ENCODE peak calls at places on chromosomes 12 and 14, in ten cellular contexts. N, L, S, M, T, R, H, C, Z and J are unnamed samples.

GRCh38 chr14:32430326-32430725 is 101.2 kb downstream of the AKAP6 start:
- DNase-seq in N (peak; percentile 91), L (no peak), S (no peak), M (no peak), T (no peak), R (no peak), H (no peak), C (peak; percentile 69), Z (no peak), J (no peak)

GRCh38 chr12:59459966-59460365 is 135.9 kb upstream of the SLC16A7 start:
- DNase-seq in N (peak; percentile 20), L (no peak), S (no peak), M (no peak), T (no peak), R (no peak), H (no peak), C (peak; percentile 28), Z (no peak), J (no peak)

GRCh38 chr14:104135121-104135903 is 3.1 kb upstream of the KIF26A start:
- DNase-seq in N (no peak), L (peak; percentile 13), S (no peak), M (peak; percentile 42), T (peak; percentile 90), R (peak; percentile 33), H (peak; percentile 52), C (no peak), Z (no peak), J (peak; percentile 34)

GRCh38 chr12:52063986-52064649 is 5.7 kb upstream of the ATG101 start:
- DNase-seq in N (peak; percentile 92), L (peak; percentile 77), S (no peak), M (no peak), T (no peak), R (peak; percentile 89), H (no peak), C (peak; percentile 97), Z (peak; percentile 96), J (peak; percentile 78)

GRCh38 chr14:104107101-104107581 is 21.6 kb downstream of the ASPG start:
- DNase-seq in N (no peak), L (peak; percentile 6), S (no peak), M (peak; percentile 40), T (peak; percentile 44), R (no peak), H (no peak), C (no peak), Z (no peak), J (no peak)

GRCh38 chr14:23366163-23366921 is 1.4 kb upstream of the EFS start:
- DNase-seq in N (no peak), L (peak; percentile 72), S (no peak), M (no peak), T (peak; percentile 97), R (peak; percentile 78), H (peak; percentile 88), C (peak; percentile 72), Z (no peak), J (peak; percentile 83)

GRCh38 chr12:51855586-51856428 is 7.3 kb upstream of the FIGNL2 start:
- DNase-seq in N (no peak), L (peak; percentile 45), S (no peak), M (no peak), T (peak; percentile 95), R (peak; percentile 59), H (peak; percentile 59), C (peak; percentile 21), Z (no peak), J (no peak)

GRCh38 chr12:39692258-39692853 is 72.8 kb upstream of the ABCD2 start:
- DNase-seq in N (no peak), L (no peak), S (no peak), M (no peak), T (no peak), R (no peak), H (no peak), C (no peak), Z (no peak), J (no peak)

DNA sequence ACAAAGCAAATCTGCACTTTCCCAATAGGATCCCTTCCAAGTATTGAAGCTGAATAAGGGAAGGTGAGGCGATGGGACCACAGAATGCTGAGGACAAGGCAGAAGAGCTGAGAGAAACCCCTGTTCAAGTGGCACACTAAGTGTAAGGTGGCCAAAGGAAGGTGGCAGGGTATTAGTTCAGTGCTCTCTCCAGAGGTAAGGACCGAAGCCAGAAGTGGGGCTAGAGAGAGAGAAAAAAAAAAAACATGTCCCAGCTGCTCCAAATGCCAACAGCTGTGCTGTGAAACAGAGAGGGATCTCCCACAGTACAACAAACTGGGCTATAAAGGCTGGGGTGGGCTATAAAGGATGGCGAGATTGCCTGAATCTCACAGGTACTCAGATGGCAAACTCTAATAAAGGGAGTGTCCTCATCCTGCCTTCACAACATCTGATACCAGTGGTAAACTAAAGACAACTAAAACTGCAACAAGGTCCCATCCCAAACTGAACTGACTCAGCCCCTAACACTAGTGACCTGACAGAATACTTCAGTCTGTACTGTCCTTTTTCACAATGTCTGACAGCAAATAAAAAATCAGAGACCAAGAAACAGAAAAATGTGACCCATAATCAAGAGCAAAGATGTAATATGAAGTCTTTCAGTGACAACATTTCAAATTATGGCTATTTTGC is 47.9 kb downstream of the CDK17 start:
- DNase-seq in N (no peak), L (no peak), S (no peak), M (no peak), T (no peak), R (no peak), H (no peak), C (no peak), Z (no peak), J (no peak)
- H3K27ac ChIP-seq in N (no peak overlapping the region), L (no peak overlapping the region), S (no peak overlapping the region), M (no peak overlapping the region), T (no peak overlapping the region), R (no peak overlapping the region), H (no peak overlapping the region), C (no peak overlapping the region), Z (no peak overlapping the region), J (no peak overlapping the region)

GRCh38 chr12:71183018-71183417 is 25.2 kb upstream of the TSPAN8 start:
- DNase-seq in N (peak; percentile 62), L (no peak), S (no peak), M (no peak), T (no peak), R (no peak), H (no peak), C (no peak), Z (no peak), J (no peak)

GRCh38 chr12:71187379-71187778 is 29.6 kb upstream of the TSPAN8 start:
- DNase-seq in N (no peak), L (no peak), S (no peak), M (no peak), T (no peak), R (no peak), H (no peak), C (no peak), Z (no peak), J (no peak)

GRCh38 chr12:71190822-71191221 is 33.0 kb upstream of the TSPAN8 start:
- DNase-seq in N (no peak), L (no peak), S (no peak), M (no peak), T (no peak), R (no peak), H (no peak), C (no peak), Z (no peak), J (no peak)

GRCh38 chr12:71183846-71184245 is 26.0 kb upstream of the TSPAN8 start:
- DNase-seq in N (peak; percentile 14), L (no peak), S (no peak), M (no peak), T (no peak), R (no peak), H (no peak), C (no peak), Z (no peak), J (no peak)

DNA sequence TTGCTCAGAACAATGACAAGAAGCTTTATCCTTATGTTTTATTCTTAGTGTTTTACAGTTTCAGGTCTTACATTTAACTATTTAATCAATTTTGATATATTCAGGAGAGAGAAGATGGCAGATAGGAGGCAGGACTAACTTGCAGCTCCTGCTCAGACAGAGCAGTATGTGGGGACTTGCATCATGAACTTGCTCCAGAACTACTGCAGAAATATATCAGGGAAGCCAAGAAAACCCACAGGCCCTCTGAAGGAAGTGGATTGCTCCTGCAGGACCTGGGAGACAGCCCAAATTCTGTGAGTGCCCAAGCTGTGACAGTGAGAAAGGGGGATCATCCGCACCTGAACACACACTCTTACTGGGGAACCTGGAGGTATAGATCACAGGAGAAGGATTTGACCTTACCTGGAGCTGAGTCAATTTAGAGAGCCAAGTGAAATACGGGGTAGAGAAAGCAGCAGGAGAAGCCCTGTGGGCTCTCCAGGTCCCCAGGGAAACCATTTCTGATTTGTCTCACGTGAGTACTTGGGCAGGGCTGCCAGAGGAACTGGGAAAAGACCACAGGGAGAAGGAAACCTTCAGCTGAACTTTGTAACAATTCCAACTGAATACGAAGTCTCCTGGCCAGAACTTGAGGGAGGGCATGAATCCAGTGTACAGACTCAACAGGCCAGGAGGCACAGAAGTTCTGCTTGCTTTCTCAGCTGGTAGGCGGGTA is 28.9 kb upstream of the TSPAN8 start:
- DNase-seq in N (no peak), L (no peak), S (no peak), M (no peak), T (no peak), R (no peak), H (no peak), C (no peak), Z (no peak), J (no peak)
- H3K27ac ChIP-seq in N (no peak overlapping the region), L (no peak overlapping the region), S (no peak overlapping the region), M (no peak overlapping the region), T (no peak overlapping the region), R (no peak overlapping the region), H (no peak overlapping the region), C (no peak overlapping the region), Z (no peak overlapping the region), J (no peak overlapping the region)

DNA sequence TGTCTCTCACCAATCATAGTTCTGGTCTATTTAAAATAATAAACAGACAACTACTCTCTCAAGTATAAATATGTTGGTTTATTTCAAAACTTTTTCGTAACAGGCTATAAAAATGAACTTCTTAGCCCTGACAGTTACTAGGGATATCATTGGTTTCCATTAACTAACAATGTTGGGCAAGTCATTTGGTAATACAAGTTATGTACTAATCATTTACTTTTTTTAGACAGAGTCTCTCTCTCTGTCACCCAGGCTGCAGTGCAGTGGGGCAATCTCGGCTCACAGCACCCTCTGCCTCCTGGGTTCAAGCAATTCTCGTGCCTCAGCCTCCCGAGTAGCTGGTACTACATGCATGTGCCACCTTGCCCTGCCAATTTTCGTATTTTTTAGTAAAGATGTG is 14.6 kb upstream of the KANSL2 start:
- DNase-seq in N (no peak), L (no peak), S (no peak), M (no peak), T (no peak), R (no peak), H (no peak), C (no peak), Z (no peak), J (no peak)
- H3K27ac ChIP-seq in N (no peak overlapping the region), L (peak overlapping the region; percentile 11), S (no peak overlapping the region), M (no peak overlapping the region), T (no peak overlapping the region), R (no peak overlapping the region), H (no peak overlapping the region), C (no peak overlapping the region), Z (no peak overlapping the region), J (no peak overlapping the region)

GRCh38 chr12:1692895-1693294 is 2.0 kb downstream of the ADIPOR2 start:
- DNase-seq in N (no peak), L (no peak), S (no peak), M (no peak), T (no peak), R (no peak), H (no peak), C (no peak), Z (no peak), J (no peak)

GRCh38 chr12:1692221-1692620 is 1.4 kb downstream of the ADIPOR2 start:
- DNase-seq in N (no peak), L (no peak), S (no peak), M (no peak), T (no peak), R (no peak), H (no peak), C (no peak), Z (no peak), J (no peak)

GRCh38 chr12:1691123-1692007 is 495 bp downstream of the ADIPOR2 start:
- DNase-seq in N (no peak), L (no peak), S (no peak), M (peak; percentile 63), T (no peak), R (peak; percentile 65), H (peak; percentile 85), C (no peak), Z (no peak), J (peak; percentile 70)

GRCh38 chr12:1688086-1688710 is 2.7 kb upstream of the ADIPOR2 start:
- DNase-seq in N (no peak), L (no peak), S (no peak), M (no peak), T (no peak), R (no peak), H (no peak), C (no peak), Z (no peak), J (no peak)

GRCh38 chr12:1690578-1691122 is at the start of gene ADIPOR2:
- DNase-seq in N (peak; percentile 93), L (peak; percentile 94), S (peak; percentile 95), M (peak; percentile 96), T (peak; percentile 99), R (peak; percentile 98), H (peak; percentile 98), C (peak; percentile 96), Z (peak; percentile 96), J (peak; percentile 98)
- H3K27ac ChIP-seq in N (peak within 1 kb of the TSS; percentile 88), L (peak within 1 kb of the TSS; percentile 97), S (peak within 1 kb of the TSS; percentile 73), M (peak within 1 kb of the TSS; percentile 93), T (peak within 1 kb of the TSS; percentile 90), R (peak within 1 kb of the TSS; percentile 88), H (peak within 1 kb of the TSS; percentile 97), C (peak within 1 kb of the TSS; percentile 73), Z (peak within 1 kb of the TSS; percentile 98), J (peak within 1 kb of the TSS; percentile 95)